ENCODE peak calls at places on chromosomes 13 and 19, in five cellular contexts. M is NCI-H2029 treated with DMSO at 0.1 percent for 48 hours; F is left cardiac atrium; E is left ventricle myocardium inferior; D is activated CD4-positive, alpha-beta T cell treated with anti-CD3 and anti-CD28 coated beads, Interleukin-2, amount 10 ng/mL, durations not matched to agents 7 days and 5 days. L is an unnamed sample.

GRCh38 chr13:91123456-91124127 is 223.9 kb upstream of the MIR17HG start:
- DNase-seq in M (no peak), F (no peak), E (no peak), D (no peak), L (no peak)

GRCh38 chr13:110538632-110539031 is 22.9 kb downstream of the RAB20 start:
- DNase-seq in M (no peak), F (peak; percentile 75), E (peak; percentile 72), D (no peak), L (no peak)

GRCh38 chr13:24041822-24042221 is 118.7 kb upstream of the SPATA13 start:
- DNase-seq in M (no peak), F (no peak), E (no peak), D (no peak), L (no peak)

GRCh38 chr19:5663904-5664303 is 16.4 kb downstream of the MICOS13 start:
- DNase-seq in M (no peak), F (no peak), E (no peak), D (no peak), L (no peak)

GRCh38 chr19:56084835-56085536 is 36.1 kb downstream of the ZNF787 start:
- DNase-seq in M (no peak), F (no peak), E (no peak), D (no peak), L (no peak)

GRCh38 chr13:41562083-41562482 is 104.7 kb downstream of the RGCC start:
- DNase-seq in M (no peak), F (peak; percentile 45), E (peak; percentile 82), D (no peak), L (no peak)

GRCh38 chr19:55447421-55448174 is 4.5 kb upstream of the SHISA7 start:
- DNase-seq in M (no peak), F (no peak), E (no peak), D (no peak), L (no peak)

GRCh38 chr13:46607768-46608553 is 55.0 kb downstream of the LRCH1 start:
- DNase-seq in M (no peak), F (no peak), E (no peak), D (no peak), L (no peak)

GRCh38 chr19:49954092-49954825 is 6.7 kb downstream of the SIGLEC11 start:
- DNase-seq in M (no peak), F (no peak), E (no peak), D (no peak), L (no peak)

GRCh38 chr19:47232422-47233211 is 1.6 kb upstream of the BBC3 start:
- DNase-seq in M (no peak), F (no peak), E (no peak), D (peak; percentile 36), L (peak; percentile 52)

GRCh38 chr19:609001-609340 is 19.3 kb downstream of the HCN2 start:
- DNase-seq in M (no peak), F (no peak), E (peak; percentile 65), D (no peak), L (no peak)

GRCh38 chr19:34767967-34768366 is 5.0 kb downstream of the ZNF599 start:
- DNase-seq in M (no peak), F (no peak), E (no peak), D (no peak), L (no peak)

GRCh38 chr19:54302252-54302651 is 10.7 kb downstream of the LILRA5 start:
- DNase-seq in M (no peak), F (no peak), E (no peak), D (no peak), L (no peak)

GRCh38 chr13:99955747-99956472 is 15.7 kb downstream of the ZIC5 start:
- DNase-seq in M (no peak), F (peak; percentile 58), E (no peak), D (no peak), L (no peak)

GRCh38 chr13:91359566-91359965 is 12.1 kb downstream of the MIR17HG start:
- DNase-seq in M (no peak), F (no peak), E (no peak), D (no peak), L (peak; percentile 61)

GRCh38 chr19:7992575-7992974 is 12.9 kb downstream of the ELAVL1 start:
- DNase-seq in M (no peak), F (no peak), E (no peak), D (no peak), L (no peak)

GRCh38 chr19:47417746-47418594 is 1.4 kb downstream of the MEIS3 start:
- DNase-seq in M (no peak), F (no peak), E (no peak), D (no peak), L (no peak)

GRCh38 chr13:42816538-42816937 is 35.2 kb downstream of the FAM216B start:
- DNase-seq in M (no peak), F (no peak), E (no peak), D (no peak), L (no peak)

GRCh38 chr19:46349311-46349993 is 2.6 kb downstream of the PPP5C start:
- DNase-seq in M (peak; percentile 16), F (no peak), E (no peak), D (no peak), L (peak; percentile 57)

GRCh38 chr19:18427080-18427751 is 8.0 kb downstream of the SSBP4 start:
- DNase-seq in M (no peak), F (no peak), E (no peak), D (no peak), L (no peak)

GRCh38 chr13:45615501-45616101 is at the start of gene ERICH6B:
- DNase-seq in M (no peak), F (peak; percentile 31), E (peak; percentile 19), D (peak; percentile 22), L (no peak)

GRCh38 chr13:35699805-35700204 is 223.3 kb upstream of the MAB21L1 start:
- DNase-seq in M (no peak), F (peak; percentile 35), E (no peak), D (no peak), L (no peak)

GRCh38 chr13:99385161-99385560 is 78.0 kb upstream of the GPR183 start:
- DNase-seq in M (no peak), F (no peak), E (no peak), D (no peak), L (no peak)

GRCh38 chr13:67023088-67023893 is 206.8 kb downstream of the PCDH9 start:
- DNase-seq in M (peak; percentile 23), F (no peak), E (no peak), D (no peak), L (peak; percentile 37)

GRCh38 chr13:50375792-50376191 is 360.5 kb downstream of the KCNRG start:
- DNase-seq in M (no peak), F (no peak), E (no peak), D (no peak), L (peak; percentile 39)

GRCh38 chr19:18063463-18063862 is 23.3 kb downstream of the IL12RB1 start:
- DNase-seq in M (no peak), F (no peak), E (no peak), D (no peak), L (no peak)

GRCh38 chr13:99357149-99357596 is 50.0 kb upstream of the GPR183 start:
- DNase-seq in M (no peak), F (no peak), E (no peak), D (peak; percentile 61), L (no peak)

GRCh38 chr13:75372517-75372916 is 109.5 kb downstream of the TBC1D4 start:
- DNase-seq in M (peak; percentile 19), F (no peak), E (no peak), D (peak; percentile 36), L (peak; percentile 74)

GRCh38 chr19:6071103-6071485 is 39.2 kb downstream of the RFX2 start:
- DNase-seq in M (no peak), F (no peak), E (no peak), D (no peak), L (no peak)

GRCh38 chr13:80338781-80339577 is 1.9 kb downstream of the SPRY2 start:
- DNase-seq in M (no peak), F (peak; percentile 76), E (peak; percentile 76), D (no peak), L (no peak)

GRCh38 chr13:30479590-30480219 is 14.0 kb upstream of the HMGB1 start:
- DNase-seq in M (no peak), F (no peak), E (no peak), D (no peak), L (no peak)

GRCh38 chr13:30787747-30788535 is 52.6 kb downstream of the ALOX5AP start:
- DNase-seq in M (no peak), F (no peak), E (no peak), D (no peak), L (no peak)

GRCh38 chr13:45584816-45585215 is 30.7 kb downstream of the ERICH6B start:
- DNase-seq in M (peak; percentile 0), F (no peak), E (no peak), D (no peak), L (no peak)

GRCh38 chr13:92602560-92602959 is 624.0 kb upstream of the GPC6 start:
- DNase-seq in M (no peak), F (no peak), E (no peak), D (no peak), L (no peak)

GRCh38 chr13:31896427-31896826 is 135.1 kb upstream of the FRY start:
- DNase-seq in M (no peak), F (peak; percentile 34), E (peak; percentile 42), D (no peak), L (no peak)

GRCh38 chr13:110415669-110416068 is 108.6 kb downstream of the COL4A2 start:
- DNase-seq in M (no peak), F (no peak), E (no peak), D (no peak), L (no peak)

GRCh38 chr19:32798201-32798600 is 71.4 kb downstream of the SLC7A9 start:
- DNase-seq in M (peak; percentile 65), F (no peak), E (no peak), D (no peak), L (no peak)

GRCh38 chr13:101917833-101918755 is 465.6 kb downstream of the ITGBL1 start:
- DNase-seq in M (no peak), F (no peak), E (no peak), D (no peak), L (no peak)

GRCh38 chr13:110471833-110472162 is 89.7 kb downstream of the RAB20 start:
- DNase-seq in M (no peak), F (peak; percentile 63), E (peak; percentile 49), D (no peak), L (peak; percentile 79)

L was measured in OCI-LY7.